ENCODE peak calls at places on chromosomes 4 and X, in four cellular contexts. X is A549, F is K562, D is HepG2. J is an unnamed sample.

GRCh38 chr4:152346979-152347378 is 188.9 kb downstream of the FBXW7 start:
- DNase-seq in D (no peak), X (no peak), F (no peak), J (no peak)

GRCh38 chr4:76896731-76897521 is 1.0 kb downstream of the SOWAHB start:
- DNase-seq in X (peak; percentile 13), D (no peak), F (no peak), J (peak; percentile 18)

GRCh38 chr4:173489514-173489913 is 40.5 kb downstream of the HAND2 start:
- DNase-seq in D (no peak), F (no peak), X (no peak), J (peak; percentile 86)

GRCh38 chrX:110440016-110440805 is 81.6 kb downstream of the RTL9 start:
- DNase-seq in D (no peak), F (no peak), X (no peak), J (no peak)

GRCh38 chr4:153541426-153542096 is 75.4 kb downstream of the TMEM131L start:
- DNase-seq in F (no peak), D (no peak), X (no peak), J (peak; percentile 95)

GRCh38 chr4:125736057-125736456 is 421.3 kb downstream of the FAT4 start:
- DNase-seq in F (no peak), D (peak; percentile 3), X (peak; percentile 83), J (peak; percentile 52)

GRCh38 chr4:142728209-142728608 is 117.9 kb downstream of the INPP4B start:
- DNase-seq in X (no peak), F (no peak), D (no peak), J (peak; percentile 31)

GRCh38 chrX:56788717-56789122 is 59.7 kb downstream of the NBDY start:
- DNase-seq in F (no peak), X (no peak), D (peak; percentile 18), J (peak; percentile 47)

GRCh38 chr4:38503689-38504395 is 160.2 kb upstream of the KLF3 start:
- DNase-seq in D (no peak), X (no peak), F (no peak), J (no peak)

GRCh38 chrX:7801706-7802105 is 41.3 kb upstream of the VCX start:
- DNase-seq in D (no peak), X (no peak), F (no peak), J (no peak)

GRCh38 chr4:103400405-103400804 is 202.3 kb upstream of the CENPE start:
- DNase-seq in D (peak; percentile 38), X (no peak), F (no peak), J (no peak)

GRCh38 chrX:50971390-50971789 is 60.9 kb downstream of the BMP15 start:
- DNase-seq in D (no peak), X (no peak), F (no peak), J (no peak)

GRCh38 chr4:182023469-182023868 is 219.7 kb upstream of the TENM3 start:
- DNase-seq in D (no peak), X (no peak), F (no peak), J (no peak)

GRCh38 chr4:105622269-105622668 is 69.8 kb downstream of the ARHGEF38 start:
- DNase-seq in X (peak; percentile 6), F (no peak), D (no peak), J (no peak)

GRCh38 chr4:30537462-30537861 is 182.7 kb upstream of the PCDH7 start:
- DNase-seq in D (no peak), X (peak; percentile 7), F (no peak), J (peak; percentile 80)

GRCh38 chr4:165489786-165490185 is 111.0 kb downstream of the CPE start:
- DNase-seq in D (no peak), X (no peak), F (no peak), J (no peak)

GRCh38 chr4:137601924-137602323 is 69.6 kb upstream of the PCDH18 start:
- DNase-seq in F (no peak), D (no peak), X (peak; percentile 1), J (peak; percentile 28)

GRCh38 chr4:179751669-179752068 is 2309.4 kb upstream of the AGA start:
- DNase-seq in X (no peak), D (no peak), F (no peak), J (no peak)

GRCh38 chrX:42807393-42807792 is 29.4 kb upstream of the PPP1R2C start:
- DNase-seq in X (no peak), D (no peak), F (no peak), J (no peak)

GRCh38 chrX:17689971-17690409 is 47.3 kb upstream of the SCML1 start:
- DNase-seq in F (peak; percentile 22), X (peak; percentile 64), D (peak; percentile 35), J (peak; percentile 72)

GRCh38 chr4:101200561-101200960 is 146.8 kb downstream of the PPP3CA start:
- DNase-seq in X (peak; percentile 89), D (peak; percentile 48), F (no peak), J (peak; percentile 98)

GRCh38 chr4:70969076-70969475 is 24.4 kb upstream of the DCK start:
- DNase-seq in F (no peak), X (no peak), D (no peak), J (no peak)

GRCh38 chr4:181061787-181062186 is 1181.4 kb upstream of the TENM3 start:
- DNase-seq in D (no peak), X (no peak), F (no peak), J (no peak)

GRCh38 chrX:105821471-105822081 is 763 bp upstream of the NRK start:
- DNase-seq in X (no peak), F (no peak), D (no peak), J (peak; percentile 45)

GRCh38 chrX:133923113-133923512 is 62.3 kb downstream of the GPC3 start:
- DNase-seq in D (no peak), F (no peak), X (no peak), J (no peak)

GRCh38 chr4:71867598-71867997 is 83.7 kb upstream of the GC start:
- DNase-seq in F (no peak), D (no peak), X (no peak), J (peak; percentile 0)

GRCh38 chrX:108224727-108225455 is 133.3 kb downstream of the ATG4A start:
- DNase-seq in D (peak; percentile 37), F (peak; percentile 42), X (peak; percentile 38), J (peak; percentile 31)

GRCh38 chrX:69988955-69989394 is 60.8 kb downstream of the AWAT2 start:
- DNase-seq in X (no peak), D (no peak), F (no peak), J (no peak)

GRCh38 chrX:120790118-120790517 is 85.5 kb downstream of the CT47B1 start:
- DNase-seq in F (peak; percentile 43), D (peak; percentile 40), X (peak; percentile 65), J (peak; percentile 71)

GRCh38 chr4:184030764-184031163 is 125.7 kb downstream of the STOX2 start:
- DNase-seq in X (no peak), D (no peak), F (no peak), J (no peak)

GRCh38 chrX:258291-259040 is 22.7 kb upstream of the PLCXD1 start:
- DNase-seq in X (no peak), D (no peak), F (no peak), J (no peak)

GRCh38 chr4:158050942-158051341 is 121.9 kb downstream of the GASK1B start:
- DNase-seq in D (no peak), X (no peak), F (no peak), J (no peak)
- TF ChIP-seq MAFK in D (no peak), X (no peak), F (no peak), J (no peak)

GRCh38 chr4:25146076-25146475 is 14.2 kb downstream of the SEPSECS start:
- DNase-seq in F (no peak), D (no peak), X (no peak), J (no peak)
- TF ChIP-seq SMC3 in F (no peak), D (no peak), X (no peak), J (no peak)

GRCh38 chr4:42954925-42955669 is 62.6 kb downstream of the GRXCR1 start:
- DNase-seq in F (no peak), D (no peak), X (no peak), J (no peak)
- TF ChIP-seq CTCF in F (no peak), D (no peak), X (no peak), J (no peak)

GRCh38 chr4:159105063-159105414 is 2.2 kb downstream of the RAPGEF2 start:
- DNase-seq in D (no peak), X (no peak), F (no peak), J (peak; percentile 61)

GRCh38 chr4:159108124-159108523 is 5.2 kb downstream of the RAPGEF2 start:
- DNase-seq in D (no peak), F (no peak), X (no peak), J (no peak)

GRCh38 chr4:159106636-159107035 is 3.8 kb downstream of the RAPGEF2 start:
- DNase-seq in F (no peak), D (no peak), X (no peak), J (peak; percentile 45)

GRCh38 chr4:159105761-159106243 is 2.9 kb downstream of the RAPGEF2 start:
- DNase-seq in D (peak; percentile 59), X (no peak), F (peak; percentile 48), J (peak; percentile 85)

GRCh38 chr4:159107203-159107921 is 4.5 kb downstream of the RAPGEF2 start:
- DNase-seq in F (no peak), D (no peak), X (no peak), J (peak; percentile 55)
- TF ChIP-seq MAFK in F (no peak), D (no peak), X (no peak), J (no peak)

GRCh38 chr4:16443504-16444088 is 217.3 kb upstream of the TAPT1 start:
- DNase-seq in F (peak; percentile 40), D (peak; percentile 30), X (peak; percentile 34), J (peak; percentile 52)
- TF ChIP-seq SMC3 in F (peak; percentile 26), D (peak; percentile 25), X (peak; percentile 37), J (peak; percentile 49)

GRCh38 chrX:112148397-112148796 is 65.8 kb upstream of the TRPC5 start:
- DNase-seq in X (no peak), F (no peak), D (no peak), J (no peak)

DNA sequence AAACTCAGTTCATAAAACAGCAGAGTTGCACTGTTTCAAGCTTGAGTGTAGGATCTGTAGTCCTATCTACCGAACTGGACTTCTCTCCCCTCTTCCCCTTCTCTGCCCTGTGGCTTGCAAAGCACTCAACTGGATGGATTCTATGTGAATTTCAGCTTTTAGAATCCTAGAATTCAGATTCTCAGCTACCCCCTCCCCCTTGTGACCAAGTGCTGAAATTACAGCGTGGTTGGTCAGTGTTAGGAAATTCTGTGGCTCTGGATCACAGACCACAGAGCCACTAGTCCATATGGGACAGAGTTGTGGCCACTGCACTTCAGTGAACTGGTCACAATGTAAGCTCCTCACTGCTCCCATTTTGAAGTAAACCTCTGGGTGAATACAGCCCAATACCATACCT is 64.6 kb upstream of the TRPC5 start:
- DNase-seq in F (peak; percentile 8), D (no peak), X (peak; percentile 1), J (peak; percentile 29)
- TF ChIP-seq CTCF in F (no peak), D (peak; percentile 44), X (peak; percentile 9), J (peak; percentile 54)

DNA sequence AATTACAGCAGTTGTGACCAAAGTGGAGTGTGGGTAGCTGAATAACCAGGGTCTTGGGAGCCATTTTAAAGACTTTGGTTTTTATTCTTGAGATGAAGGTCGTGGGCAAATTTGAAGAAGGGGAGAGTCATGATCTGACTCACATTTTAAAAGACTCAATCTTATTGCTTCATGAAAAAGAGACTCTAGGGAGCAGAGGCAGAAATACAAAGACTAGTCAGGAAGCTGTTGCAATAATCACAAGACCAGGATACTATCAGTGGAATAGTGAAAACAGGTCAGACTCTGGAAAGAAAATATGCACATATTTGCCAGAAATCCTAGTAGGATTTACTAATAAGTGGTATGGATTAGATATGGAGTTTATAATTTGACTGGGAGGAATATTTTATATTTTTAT is 448.4 kb downstream of the RAPGEF2 start:
- DNase-seq in X (no peak), F (no peak), D (no peak), J (no peak)
- TF ChIP-seq MAFK in X (no peak), F (no peak), D (no peak), J (no peak)

J was measured in IMR-90.